ENCODE peak calls at places on chromosomes 13 and 19, in eight cellular contexts. P, L, H, U, W, J, I and O are unnamed samples. For H3K4me1, the result is how much of the 10 kb centered on the place peaks cover.

GRCh38 chr19:7699422-7700127 is 2.4 kb downstream of the FCER2 start:
- DNase-seq in L (peak), H (no peak), J (no peak), P (no peak), W (no peak), I (no peak), U (no peak), O (no peak)

GRCh38 chr13:112894423-112894672 is 74.7 kb upstream of the MCF2L start:
- DNase-seq in H (no peak), W (no peak), L (no peak), J (no peak), U (no peak), I (no peak), P (no peak), O (no peak)

GRCh38 chr19:37778613-37779138 is 710 bp downstream of the ZNF573 start:
- DNase-seq in U (peak), P (peak), L (peak), I (no peak), H (no peak), W (peak), J (no peak), O (no peak)

GRCh38 chr13:66895780-66896179 is 334.4 kb downstream of the PCDH9 start:
- DNase-seq in W (no peak), L (no peak), H (no peak), U (no peak), I (no peak), J (no peak), P (no peak), O (no peak)

GRCh38 chr13:67844544-67844943 is 614.4 kb upstream of the PCDH9 start:
- DNase-seq in I (no peak), P (no peak), L (no peak), J (no peak), W (no peak), U (no peak), H (no peak), O (no peak)

GRCh38 chr13:24671367-24672117 is 8.7 kb upstream of the ATP12A start:
- DNase-seq in J (peak), U (peak), H (no peak), I (no peak), W (peak), P (peak), L (peak), O (no peak)

GRCh38 chr13:50131998-50132936 is 117.0 kb downstream of the KCNRG start:
- DNase-seq in H (no peak), U (no peak), L (no peak), I (no peak), P (no peak), W (peak), J (no peak), O (no peak)

GRCh38 chr19:10113592-10113963 is 2.1 kb downstream of the P2RY11 start:
- DNase-seq in U (no peak), J (no peak), P (no peak), H (no peak), L (no peak), W (peak), I (no peak), O (peak)

GRCh38 chr13:29125934-29126424 is 305.8 kb downstream of the MTUS2 start:
- DNase-seq in H (no peak), U (no peak), L (no peak), I (no peak), W (no peak), J (no peak), P (no peak), O (no peak)

GRCh38 chr19:19111138-19111835 is 27.0 kb downstream of the TMEM161A start:
- DNase-seq in U (no peak), L (no peak), H (no peak), W (peak), P (no peak), I (no peak), J (no peak), O (no peak)

GRCh38 chr13:31846984-31847752 is 107.8 kb downstream of the RXFP2 start:
- DNase-seq in H (no peak), I (no peak), J (no peak), P (no peak), U (no peak), L (peak), W (peak), O (peak)

GRCh38 chr19:2087621-2088100 is 8.5 kb downstream of the MOB3A start:
- DNase-seq in L (no peak), W (no peak), I (no peak), H (no peak), J (no peak), P (no peak), U (peak), O (peak)

GRCh38 chr13:23705578-23705977 is 135.4 kb downstream of the TNFRSF19 start:
- DNase-seq in W (no peak), L (no peak), P (peak), H (no peak), U (no peak), I (no peak), J (no peak), O (no peak)

GRCh38 chr13:44432595-44432994 is 59.0 kb downstream of the SERP2 start:
- DNase-seq in I (no peak), L (no peak), W (no peak), U (no peak), P (no peak), J (no peak), H (no peak), O (no peak)

GRCh38 chr13:95378603-95379002 is 77.4 kb upstream of the ABCC4 start:
- DNase-seq in J (no peak), L (no peak), W (no peak), H (no peak), P (no peak), U (no peak), I (no peak), O (no peak)

GRCh38 chr13:110138009-110138699 is 168.8 kb downstream of the COL4A1 start:
- DNase-seq in W (peak), J (peak), H (no peak), I (peak), U (peak), P (peak), L (peak), O (peak)

GRCh38 chr19:8306235-8307054 is 1.7 kb downstream of the CD320 start:
- DNase-seq in U (peak), J (peak), L (peak), W (no peak), P (no peak), H (peak), I (peak), O (peak)

GRCh38 chr19:18895828-18896341 is at the start of gene CERS1:
- DNase-seq in P (no peak), L (peak), W (peak), U (no peak), H (no peak), J (no peak), I (no peak), O (no peak)

GRCh38 chr19:37519890-37520289 is 13.2 kb downstream of the ZNF793 start:
- DNase-seq in I (no peak), U (no peak), H (no peak), J (no peak), L (no peak), W (no peak), P (no peak), O (no peak)

GRCh38 chr19:485583-486236 is 10.6 kb upstream of the MADCAM1 start:
- DNase-seq in L (no peak), H (no peak), J (peak), P (peak), W (no peak), I (no peak), U (no peak), O (no peak)

GRCh38 chr13:113122571-113123225 is at the start of gene F10:
- DNase-seq in P (peak), I (peak), U (peak), W (peak), J (no peak), L (peak), H (peak), O (peak)

GRCh38 chr13:95391785-95392184 is 90.5 kb upstream of the ABCC4 start:
- DNase-seq in I (no peak), J (no peak), H (no peak), U (no peak), P (no peak), L (no peak), W (no peak), O (no peak)

GRCh38 chr19:4578552-4579248 is 19.2 kb upstream of the SEMA6B start:
- DNase-seq in L (no peak), W (no peak), H (no peak), I (no peak), P (no peak), J (no peak), U (no peak), O (no peak)

GRCh38 chr19:531009-531752 is 379 bp upstream of the CDC34 start:
- DNase-seq in P (peak), J (peak), W (peak), L (peak), I (peak), H (no peak), U (peak), O (peak)

GRCh38 chr13:71240906-71241305 is 626.1 kb downstream of the DACH1 start:
- DNase-seq in L (no peak), H (no peak), U (no peak), W (peak), J (no peak), I (no peak), P (no peak), O (no peak)

GRCh38 chr13:112069727-112070300 is 2.9 kb downstream of the SOX1 start:
- DNase-seq in W (no peak), U (no peak), L (no peak), P (no peak), H (peak), J (no peak), I (no peak), O (peak)

GRCh38 chr13:60150538-60150937 is 13.2 kb downstream of the DIAPH3 start:
- DNase-seq in P (no peak), L (no peak), H (no peak), I (no peak), W (no peak), J (no peak), U (no peak), O (no peak)

GRCh38 chr13:78601886-78602560 is 1.3 kb downstream of the POU4F1 start:
- DNase-seq in L (no peak), W (no peak), U (no peak), H (no peak), P (no peak), I (no peak), J (no peak), O (peak)

GRCh38 chr19:58543826-58544590 is at the start of gene TRIM28:
- DNase-seq in J (peak), H (peak), U (peak), L (peak), P (peak), I (peak), W (peak), O (peak)

GRCh38 chr19:2867025-2867991 is at the start of gene ZNF556:
- DNase-seq in L (peak), J (no peak), P (peak), I (no peak), W (peak), U (no peak), H (no peak), O (no peak)

GRCh38 chr19:39878398-39878797 is 32.2 kb upstream of the FBL start:
- DNase-seq in P (no peak), H (no peak), U (no peak), W (no peak), L (no peak), I (no peak), J (no peak), O (no peak)

GRCh38 chr19:13015361-13016231 is 20.3 kb downstream of the NFIX start:
- DNase-seq in U (no peak), J (no peak), P (no peak), L (no peak), H (no peak), I (no peak), W (peak), O (no peak)

GRCh38 chr13:40576369-40576768 is 90.1 kb downstream of the FOXO1 start:
- DNase-seq in I (no peak), W (no peak), L (no peak), J (no peak), U (no peak), H (no peak), P (no peak), O (no peak)

GRCh38 chr19:2055871-2056809 is 5.1 kb upstream of the MKNK2 start:
- DNase-seq in W (peak), P (no peak), J (peak), H (no peak), L (peak), I (no peak), U (peak), O (peak)

GRCh38 chr19:3572855-3573161 is at the start of gene HMG20B:
- DNase-seq in I (no peak), J (no peak), L (no peak), W (no peak), P (no peak), H (no peak), U (no peak), O (no peak)

GRCh38 chr13:99979453-99980200 is 2.0 kb upstream of the ZIC2 start:
- DNase-seq in I (peak), U (no peak), J (peak), P (no peak), L (peak), W (peak), H (peak), O (no peak)
- H3K4me3 ChIP-seq in I (peak), U (no peak), J (peak), P (peak), L (peak), W (peak), H (peak), O (peak)

GRCh38 chr13:93193682-93194081 is 32.9 kb upstream of the GPC6 start:
- DNase-seq in L (no peak), I (no peak), W (no peak), J (no peak), U (no peak), H (no peak), P (no peak), O (no peak)
- H3K4me1 ChIP-seq in L (under half), I (under half), W (under half), J (under half), U (under half), H (under half), P (under half), O (under half)

DNA sequence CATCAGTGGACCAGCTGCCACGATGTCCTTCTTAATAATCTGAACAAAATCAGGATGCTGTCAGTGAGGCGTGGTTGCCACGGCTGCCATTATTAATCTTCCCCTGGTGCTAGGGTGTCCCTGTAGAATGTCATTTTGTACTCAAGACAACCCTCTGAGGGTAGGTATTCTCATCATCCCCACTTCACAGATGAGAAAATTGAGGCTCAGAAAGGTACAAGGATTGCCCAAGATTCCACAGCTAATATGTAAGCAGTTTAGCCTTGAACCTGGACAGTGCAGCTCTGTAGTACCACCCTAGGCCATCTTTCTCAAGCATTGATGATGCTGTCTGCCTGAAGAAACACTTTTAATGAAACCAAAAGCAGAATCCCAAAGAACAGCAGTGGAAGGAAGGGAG is 8.1 kb downstream of the PPP2R1A start:
- DNase-seq in U (no peak), L (no peak), H (no peak), I (no peak), J (no peak), P (no peak), W (no peak), O (no peak)
- TF ChIP-seq POLR2AphosphoS5 in U (no peak), L (no peak), H (no peak), I (no peak), J (no peak), P (no peak), W (no peak), O (no peak)

DNA sequence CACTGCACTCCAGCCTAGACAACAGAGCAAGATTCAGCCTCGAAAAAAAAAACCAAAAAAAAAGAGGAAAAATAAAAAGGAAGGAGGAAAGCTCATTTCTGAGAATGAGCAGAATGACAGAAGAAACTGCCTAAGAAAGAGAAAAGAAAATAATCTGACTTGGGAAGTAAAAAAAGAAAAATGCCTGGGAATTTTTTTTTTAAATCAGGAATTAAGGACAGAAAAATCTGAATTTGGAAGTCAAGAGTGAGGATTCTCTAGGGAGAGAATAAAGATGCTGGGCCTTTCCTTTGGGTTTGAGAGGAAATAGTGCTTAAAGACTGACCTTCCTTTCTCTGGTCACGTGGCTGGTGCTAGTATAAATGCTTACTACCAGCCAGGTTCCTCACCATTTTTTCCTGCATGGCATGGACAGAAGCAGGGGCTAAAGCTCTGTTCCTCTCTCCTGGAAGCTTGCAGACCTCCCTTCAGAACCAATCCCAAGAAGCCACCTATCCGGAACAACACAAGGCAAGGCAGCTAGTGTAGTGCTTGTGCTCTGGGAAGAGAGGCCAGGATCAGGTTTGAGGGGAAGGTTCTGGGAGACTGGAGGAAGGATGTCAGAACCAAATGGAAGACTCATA is at the start of gene FFAR2:
- DNase-seq in I (no peak), P (no peak), W (no peak), L (no peak), U (no peak), H (no peak), J (no peak), O (no peak)
- H3K4me3 ChIP-seq in I (peak), P (no peak), W (no peak), L (no peak), U (no peak), H (no peak), J (no peak), O (peak)

GRCh38 chr19:38845374-38846024 is 4.3 kb downstream of the HNRNPL start:
- DNase-seq in L (no peak), J (no peak), U (no peak), W (no peak), I (no peak), H (no peak), P (no peak), O (peak)
- H3K4me1 ChIP-seq in L (under half), J (under half), U (under half), W (under half), I (under half), H (half or more), P (half or more), O (under half)